ENCODE peak calls at places on chromosomes 3 and 15, in four cellular contexts. A is heart left ventricle, X is left cardiac atrium, B is omental fat pad. E is an unnamed sample.

GRCh38 chr15:77507911-77508310 is 87.2 kb downstream of the HMG20A start:
- DNase-seq in A (peak; percentile 81), X (peak; percentile 70), B (no peak), E (no peak)

GRCh38 chr3:176919836-176920760 is 277.2 kb downstream of the TBL1XR1 start:
- DNase-seq in A (no peak), X (peak; percentile 29), B (no peak), E (no peak)

GRCh38 chr3:126551066-126551838 is 7.5 kb downstream of the C3orf22 start:
- DNase-seq in A (no peak), X (peak; percentile 24), B (peak; percentile 13), E (peak; percentile 31)

GRCh38 chr3:186189492-186189891 is 80.6 kb upstream of the ETV5 start:
- DNase-seq in A (no peak), X (no peak), B (no peak), E (no peak)

GRCh38 chr15:85777291-85778106 is 17.2 kb downstream of the KLHL25 start:
- DNase-seq in A (no peak), X (peak; percentile 29), B (no peak), E (no peak)

GRCh38 chr3:184155644-184156521 is 706 bp downstream of the DVL3 start:
- DNase-seq in A (peak; percentile 47), X (peak; percentile 58), B (no peak), E (peak; percentile 72)

GRCh38 chr15:67119238-67119846 is 53.9 kb downstream of the SMAD3 start:
- DNase-seq in A (no peak), X (no peak), B (no peak), E (peak; percentile 35)

GRCh38 chr15:52331490-52332240 is 36.1 kb upstream of the MYO5C start:
- DNase-seq in A (no peak), X (no peak), B (no peak), E (no peak)

GRCh38 chr15:30872341-30872748 is 31.4 kb upstream of the FAN1 start:
- DNase-seq in A (no peak), X (no peak), B (no peak), E (no peak)

GRCh38 chr3:182027366-182027765 is 315.6 kb downstream of the SOX2 start:
- DNase-seq in A (no peak), X (no peak), B (no peak), E (no peak)